ENCODE peak calls at places on chromosomes 12 and 14, in ten cellular contexts. One of them, this sample, is unnamed.
A peak's percentile ranks its signal among the peaks of the same experiment; 100 is the strongest.

GRCh38 chr12:54195736-54196347 is 7.1 kb upstream of the SMUG1 start:
- DNase-seq in psoas muscle: no peak
- DNase-seq in AG04450: no peak
- DNase-seq in HTR-8/SVneo: peak; percentile 71
- DNase-seq in T-helper 2 cell treated with Interferon-gamma antibody and Interleukin-4, amounts not matched to agents 5 μg/mL and 100 μg/mL, for 36 hours: no peak
- DNase-seq in NCI-H1105: no peak
- DNase-seq in mesendoderm: no peak
- DNase-seq in substantia nigra: no peak
- DNase-seq in activated gamma-delta T cell treated with anti-CD3 and anti-CD28 coated beads, Interleukin-2, amount 50 U/mL, for 16 hours: no peak
- DNase-seq in H7: no peak
- DNase-seq in this sample: no peak

GRCh38 chr14:37036669-37037341 is 135.6 kb downstream of the SLC25A21 start:
- DNase-seq in psoas muscle: peak; percentile 11
- DNase-seq in AG04450: peak; percentile 6
- DNase-seq in HTR-8/SVneo: no peak
- DNase-seq in T-helper 2 cell treated with Interferon-gamma antibody and Interleukin-4, amounts not matched to agents 5 μg/mL and 100 μg/mL, for 36 hours: no peak
- DNase-seq in NCI-H1105: no peak
- DNase-seq in mesendoderm: no peak
- DNase-seq in substantia nigra: no peak
- DNase-seq in activated gamma-delta T cell treated with anti-CD3 and anti-CD28 coated beads, Interleukin-2, amount 50 U/mL, for 16 hours: no peak
- DNase-seq in H7: no peak
- DNase-seq in this sample: no peak

GRCh38 chr12:124569375-124570148 is 2.1 kb upstream of the NCOR2 start:
- DNase-seq in psoas muscle: no peak
- DNase-seq in AG04450: no peak
- DNase-seq in HTR-8/SVneo: no peak
- DNase-seq in T-helper 2 cell treated with Interferon-gamma antibody and Interleukin-4, amounts not matched to agents 5 μg/mL and 100 μg/mL, for 36 hours: no peak
- DNase-seq in NCI-H1105: no peak
- DNase-seq in mesendoderm: no peak
- DNase-seq in substantia nigra: no peak
- DNase-seq in activated gamma-delta T cell treated with anti-CD3 and anti-CD28 coated beads, Interleukin-2, amount 50 U/mL, for 16 hours: no peak
- DNase-seq in H7: peak; percentile 62
- DNase-seq in this sample: no peak

GRCh38 chr14:76924363-76925151 is 98.3 kb downstream of the LRRC74A start:
- DNase-seq in psoas muscle: no peak
- DNase-seq in AG04450: no peak
- DNase-seq in HTR-8/SVneo: no peak
- DNase-seq in T-helper 2 cell treated with Interferon-gamma antibody and Interleukin-4, amounts not matched to agents 5 μg/mL and 100 μg/mL, for 36 hours: no peak
- DNase-seq in NCI-H1105: peak; percentile 99
- DNase-seq in mesendoderm: peak; percentile 97
- DNase-seq in substantia nigra: no peak
- DNase-seq in activated gamma-delta T cell treated with anti-CD3 and anti-CD28 coated beads, Interleukin-2, amount 50 U/mL, for 16 hours: no peak
- DNase-seq in H7: peak; percentile 97
- DNase-seq in this sample: peak; percentile 95

GRCh38 chr12:38662851-38663250 is 242.5 kb downstream of the CPNE8 start:
- DNase-seq in psoas muscle: no peak
- DNase-seq in AG04450: no peak
- DNase-seq in HTR-8/SVneo: no peak
- DNase-seq in T-helper 2 cell treated with Interferon-gamma antibody and Interleukin-4, amounts not matched to agents 5 μg/mL and 100 μg/mL, for 36 hours: no peak
- DNase-seq in NCI-H1105: no peak
- DNase-seq in mesendoderm: no peak
- DNase-seq in substantia nigra: no peak
- DNase-seq in activated gamma-delta T cell treated with anti-CD3 and anti-CD28 coated beads, Interleukin-2, amount 50 U/mL, for 16 hours: no peak
- DNase-seq in H7: no peak
- DNase-seq in this sample: no peak

GRCh38 chr12:65192963-65193516 is 23.7 kb downstream of the LEMD3 start:
- DNase-seq in psoas muscle: no peak
- DNase-seq in AG04450: no peak
- DNase-seq in HTR-8/SVneo: no peak
- DNase-seq in T-helper 2 cell treated with Interferon-gamma antibody and Interleukin-4, amounts not matched to agents 5 μg/mL and 100 μg/mL, for 36 hours: no peak
- DNase-seq in NCI-H1105: no peak
- DNase-seq in mesendoderm: no peak
- DNase-seq in substantia nigra: no peak
- DNase-seq in activated gamma-delta T cell treated with anti-CD3 and anti-CD28 coated beads, Interleukin-2, amount 50 U/mL, for 16 hours: no peak
- DNase-seq in H7: no peak
- DNase-seq in this sample: no peak

GRCh38 chr12:94956936-94957464 is 46.5 kb downstream of the NDUFA12 start:
- DNase-seq in psoas muscle: no peak
- DNase-seq in AG04450: no peak
- DNase-seq in HTR-8/SVneo: no peak
- DNase-seq in T-helper 2 cell treated with Interferon-gamma antibody and Interleukin-4, amounts not matched to agents 5 μg/mL and 100 μg/mL, for 36 hours: no peak
- DNase-seq in NCI-H1105: no peak
- DNase-seq in mesendoderm: no peak
- DNase-seq in substantia nigra: no peak
- DNase-seq in activated gamma-delta T cell treated with anti-CD3 and anti-CD28 coated beads, Interleukin-2, amount 50 U/mL, for 16 hours: no peak
- DNase-seq in H7: no peak
- DNase-seq in this sample: no peak

GRCh38 chr14:51209457-51209856 is 30.6 kb upstream of the TMX1 start:
- DNase-seq in psoas muscle: no peak
- DNase-seq in AG04450: no peak
- DNase-seq in HTR-8/SVneo: no peak
- DNase-seq in T-helper 2 cell treated with Interferon-gamma antibody and Interleukin-4, amounts not matched to agents 5 μg/mL and 100 μg/mL, for 36 hours: no peak
- DNase-seq in NCI-H1105: peak; percentile 85
- DNase-seq in mesendoderm: no peak
- DNase-seq in substantia nigra: no peak
- DNase-seq in activated gamma-delta T cell treated with anti-CD3 and anti-CD28 coated beads, Interleukin-2, amount 50 U/mL, for 16 hours: no peak
- DNase-seq in H7: no peak
- DNase-seq in this sample: no peak

GRCh38 chr14:61750708-61751474 is 11.3 kb upstream of the SNAPC1 start:
- DNase-seq in psoas muscle: peak; percentile 89
- DNase-seq in AG04450: no peak
- DNase-seq in HTR-8/SVneo: peak; percentile 99
- DNase-seq in T-helper 2 cell treated with Interferon-gamma antibody and Interleukin-4, amounts not matched to agents 5 μg/mL and 100 μg/mL, for 36 hours: peak; percentile 89
- DNase-seq in NCI-H1105: peak; percentile 65
- DNase-seq in mesendoderm: peak; percentile 90
- DNase-seq in substantia nigra: peak; percentile 30
- DNase-seq in activated gamma-delta T cell treated with anti-CD3 and anti-CD28 coated beads, Interleukin-2, amount 50 U/mL, for 16 hours: peak; percentile 50
- DNase-seq in H7: peak; percentile 89
- DNase-seq in this sample: no peak

GRCh38 chr12:102616692-102617091 is 136.3 kb upstream of the IGF1 start:
- DNase-seq in psoas muscle: no peak
- DNase-seq in AG04450: no peak
- DNase-seq in HTR-8/SVneo: no peak
- DNase-seq in T-helper 2 cell treated with Interferon-gamma antibody and Interleukin-4, amounts not matched to agents 5 μg/mL and 100 μg/mL, for 36 hours: no peak
- DNase-seq in NCI-H1105: no peak
- DNase-seq in mesendoderm: no peak
- DNase-seq in substantia nigra: no peak
- DNase-seq in activated gamma-delta T cell treated with anti-CD3 and anti-CD28 coated beads, Interleukin-2, amount 50 U/mL, for 16 hours: no peak
- DNase-seq in H7: no peak
- DNase-seq in this sample: no peak

GRCh38 chr14:105067140-105067968 is 2.1 kb upstream of the GPR132 start:
- DNase-seq in psoas muscle: no peak
- DNase-seq in AG04450: no peak
- DNase-seq in HTR-8/SVneo: peak; percentile 56
- DNase-seq in T-helper 2 cell treated with Interferon-gamma antibody and Interleukin-4, amounts not matched to agents 5 μg/mL and 100 μg/mL, for 36 hours: peak; percentile 76
- DNase-seq in NCI-H1105: no peak
- DNase-seq in mesendoderm: no peak
- DNase-seq in substantia nigra: no peak
- DNase-seq in activated gamma-delta T cell treated with anti-CD3 and anti-CD28 coated beads, Interleukin-2, amount 50 U/mL, for 16 hours: no peak
- DNase-seq in H7: no peak
- DNase-seq in this sample: no peak

GRCh38 chr12:53695148-53696138 is 19.6 kb upstream of the ATP5MC2 start:
- DNase-seq in psoas muscle: peak; percentile 28
- DNase-seq in AG04450: no peak
- DNase-seq in HTR-8/SVneo: peak; percentile 56
- DNase-seq in T-helper 2 cell treated with Interferon-gamma antibody and Interleukin-4, amounts not matched to agents 5 μg/mL and 100 μg/mL, for 36 hours: peak; percentile 26
- DNase-seq in NCI-H1105: no peak
- DNase-seq in mesendoderm: peak; percentile 59
- DNase-seq in substantia nigra: no peak
- DNase-seq in activated gamma-delta T cell treated with anti-CD3 and anti-CD28 coated beads, Interleukin-2, amount 50 U/mL, for 16 hours: no peak
- DNase-seq in H7: peak; percentile 88
- DNase-seq in this sample: peak; percentile 37

GRCh38 chr12:92242917-92243316 is 97.3 kb upstream of the BTG1 start:
- DNase-seq in psoas muscle: no peak
- DNase-seq in AG04450: peak; percentile 67
- DNase-seq in HTR-8/SVneo: no peak
- DNase-seq in T-helper 2 cell treated with Interferon-gamma antibody and Interleukin-4, amounts not matched to agents 5 μg/mL and 100 μg/mL, for 36 hours: no peak
- DNase-seq in NCI-H1105: no peak
- DNase-seq in mesendoderm: no peak
- DNase-seq in substantia nigra: no peak
- DNase-seq in activated gamma-delta T cell treated with anti-CD3 and anti-CD28 coated beads, Interleukin-2, amount 50 U/mL, for 16 hours: no peak
- DNase-seq in H7: no peak
- DNase-seq in this sample: no peak

GRCh38 chr14:100677152-100677924 is 49.4 kb upstream of the DLK1 start:
- DNase-seq in psoas muscle: peak; percentile 47
- DNase-seq in AG04450: no peak
- DNase-seq in HTR-8/SVneo: no peak
- DNase-seq in T-helper 2 cell treated with Interferon-gamma antibody and Interleukin-4, amounts not matched to agents 5 μg/mL and 100 μg/mL, for 36 hours: no peak
- DNase-seq in NCI-H1105: no peak
- DNase-seq in mesendoderm: peak; percentile 71
- DNase-seq in substantia nigra: no peak
- DNase-seq in activated gamma-delta T cell treated with anti-CD3 and anti-CD28 coated beads, Interleukin-2, amount 50 U/mL, for 16 hours: no peak
- DNase-seq in H7: peak; percentile 83
- DNase-seq in this sample: no peak

GRCh38 chr14:77485901-77486678 is 12.5 kb downstream of the ISM2 start:
- DNase-seq in psoas muscle: no peak
- DNase-seq in AG04450: peak; percentile 20
- DNase-seq in HTR-8/SVneo: no peak
- DNase-seq in T-helper 2 cell treated with Interferon-gamma antibody and Interleukin-4, amounts not matched to agents 5 μg/mL and 100 μg/mL, for 36 hours: no peak
- DNase-seq in NCI-H1105: no peak
- DNase-seq in mesendoderm: no peak
- DNase-seq in substantia nigra: no peak
- DNase-seq in activated gamma-delta T cell treated with anti-CD3 and anti-CD28 coated beads, Interleukin-2, amount 50 U/mL, for 16 hours: no peak
- DNase-seq in H7: no peak
- DNase-seq in this sample: no peak